ENCODE peak calls at places on chromosomes 6 and 20, in four cellular contexts. K, F, R and M are unnamed samples.

GRCh38 chr6:133184798-133185380 is 56.3 kb upstream of the EYA4 start:
- DNase-seq in K (peak; percentile 9), F (peak; percentile 29), R (no peak), M (no peak)

GRCh38 chr6:169799474-169799926 is 48.1 kb downstream of the ERMARD start:
- DNase-seq in K (no peak), F (no peak), R (no peak), M (no peak)

GRCh38 chr20:11379257-11380011 is 538.3 kb upstream of the BTBD3 start:
- DNase-seq in K (no peak), F (peak; percentile 87), R (no peak), M (no peak)

GRCh38 chr6:169782966-169783760 is 31.7 kb downstream of the ERMARD start:
- DNase-seq in K (no peak), F (no peak), R (no peak), M (no peak)

GRCh38 chr20:1844723-1845523 is 50.3 kb upstream of the SIRPA start:
- DNase-seq in K (no peak), F (no peak), R (no peak), M (peak; percentile 69)

GRCh38 chr20:37295001-37295400 is 5.5 kb downstream of the MANBAL start:
- DNase-seq in K (no peak), F (no peak), R (no peak), M (no peak)

GRCh38 chr6:87922947-87923330 is 124.7 kb upstream of the SPACA1 start:
- DNase-seq in K (no peak), F (no peak), R (no peak), M (no peak)

GRCh38 chr6:138336221-138336620 is 41.5 kb upstream of the SMIM28 start:
- DNase-seq in K (no peak), F (no peak), R (no peak), M (no peak)

GRCh38 chr20:41061155-41061554 is 32.5 kb downstream of the TOP1 start:
- DNase-seq in K (no peak), F (no peak), R (no peak), M (no peak)

GRCh38 chr6:134422426-134423231 is 104.7 kb upstream of the SGK1 start:
- DNase-seq in K (no peak), F (no peak), R (no peak), M (no peak)

GRCh38 chr6:16564430-16564829 is 196.8 kb downstream of the ATXN1 start:
- DNase-seq in K (no peak), F (no peak), R (no peak), M (no peak)

GRCh38 chr20:54535045-54535444 is 59.7 kb downstream of the DOK5 start:
- DNase-seq in K (no peak), F (no peak), R (no peak), M (no peak)

GRCh38 chr6:165733487-165733791 is 70.4 kb upstream of the PDE10A start:
- DNase-seq in K (no peak), F (no peak), R (no peak), M (no peak)

GRCh38 chr6:168683621-168684020 is 242.6 kb downstream of the SMOC2 start:
- DNase-seq in K (no peak), F (peak; percentile 71), R (no peak), M (no peak)

GRCh38 chr20:18213002-18213401 is 75.3 kb upstream of the ZNF133 start:
- DNase-seq in K (no peak), F (no peak), R (no peak), M (no peak)

GRCh38 chr6:131808460-131809269 is 845 bp downstream of the ENPP1 start:
- DNase-seq in K (no peak), F (peak; percentile 11), R (no peak), M (no peak)

GRCh38 chr20:37474386-37474785 is 46.7 kb upstream of the NNAT start:
- DNase-seq in K (no peak), F (no peak), R (no peak), M (no peak)

GRCh38 chr20:3010985-3011723 is 32.3 kb upstream of the GNRH2 start:
- DNase-seq in K (no peak), F (no peak), R (no peak), M (no peak)

GRCh38 chr20:43744121-43744520 is 17.3 kb upstream of the GTSF1L start:
- DNase-seq in K (peak; percentile 44), F (no peak), R (no peak), M (no peak)

GRCh38 chr20:7113577-7114466 is 346.3 kb downstream of the BMP2 start:
- DNase-seq in K (peak; percentile 73), F (peak; percentile 83), R (no peak), M (no peak)

GRCh38 chr6:90575267-90575666 is 11.6 kb downstream of the MAP3K7 start:
- DNase-seq in K (no peak), F (peak; percentile 23), R (no peak), M (no peak)